ENCODE peak calls at places on chromosomes 12 and 14, in five cellular contexts. One of them, this sample, is unnamed.

GRCh38 chr12:30304528-30304927 is 391.1 kb downstream of the IPO8 start:
- DNase-seq in CD4-positive, alpha-beta memory T cell: no peak
- DNase-seq in GM13976: no peak
- DNase-seq in OCI-LY7: no peak
- DNase-seq in fibroblast of gingiva: no peak
- DNase-seq in this sample: no peak

GRCh38 chr14:75126679-75127473 is at the start of gene NEK9:
- DNase-seq in fibroblast of gingiva: peak
- DNase-seq in GM13976: peak
- DNase-seq in CD4-positive, alpha-beta memory T cell: peak
- DNase-seq in OCI-LY7: peak
- DNase-seq in this sample: peak

GRCh38 chr14:32508281-32508680 is 179.2 kb downstream of the AKAP6 start:
- DNase-seq in GM13976: no peak
- DNase-seq in fibroblast of gingiva: peak
- DNase-seq in OCI-LY7: no peak
- DNase-seq in CD4-positive, alpha-beta memory T cell: no peak
- DNase-seq in this sample: no peak

GRCh38 chr14:67722293-67722692 is 20.6 kb downstream of the RDH12 start:
- DNase-seq in fibroblast of gingiva: peak
- DNase-seq in CD4-positive, alpha-beta memory T cell: no peak
- DNase-seq in OCI-LY7: no peak
- DNase-seq in GM13976: no peak
- DNase-seq in this sample: peak

GRCh38 chr12:42332301-42332894 is 6.4 kb downstream of the PPHLN1 start:
- DNase-seq in CD4-positive, alpha-beta memory T cell: peak
- DNase-seq in GM13976: peak
- DNase-seq in fibroblast of gingiva: peak
- DNase-seq in OCI-LY7: peak
- DNase-seq in this sample: no peak

GRCh38 chr12:75606146-75606545 is 94.7 kb upstream of the KRR1 start:
- DNase-seq in OCI-LY7: no peak
- DNase-seq in GM13976: no peak
- DNase-seq in fibroblast of gingiva: peak
- DNase-seq in CD4-positive, alpha-beta memory T cell: no peak
- DNase-seq in this sample: no peak

GRCh38 chr14:105384041-105384557 is 14.2 kb upstream of the TEX22 start:
- DNase-seq in CD4-positive, alpha-beta memory T cell: no peak
- DNase-seq in fibroblast of gingiva: no peak
- DNase-seq in OCI-LY7: no peak
- DNase-seq in GM13976: no peak
- DNase-seq in this sample: no peak

GRCh38 chr12:100795193-100796179 is 910 bp downstream of the ANO4 start:
- DNase-seq in CD4-positive, alpha-beta memory T cell: no peak
- DNase-seq in fibroblast of gingiva: no peak
- DNase-seq in GM13976: no peak
- DNase-seq in OCI-LY7: no peak
- DNase-seq in this sample: no peak